ENCODE peak calls at places on chromosomes 5 and 9, in four cellular contexts. Y is cardiac muscle cell, F is OCI-LY7, K is neural progenitor cell. E is an unnamed sample.

GRCh38 chr9:38393128-38393809 is 767 bp downstream of the ALDH1B1 start:
- DNase-seq in K (no peak), Y (peak; percentile 7), F (no peak), E (no peak)

GRCh38 chr5:128015478-128015877 is 68.1 kb upstream of the SLC12A2 start:
- DNase-seq in K (no peak), Y (no peak), F (no peak), E (no peak)

GRCh38 chr5:72955143-72955767 is 586 bp upstream of the FCHO2 start:
- DNase-seq in K (peak; percentile 74), F (no peak), Y (peak; percentile 87), E (peak; percentile 88)

GRCh38 chr5:98214240-98215051 is 559.0 kb upstream of the RGMB start:
- DNase-seq in F (no peak), Y (peak; percentile 25), K (peak; percentile 35), E (peak; percentile 16)

GRCh38 chr5:126742425-126742824 is 34.5 kb upstream of the LMNB1 start:
- DNase-seq in F (no peak), Y (no peak), K (no peak), E (no peak)

GRCh38 chr5:14142202-14142855 is 813 bp upstream of the TRIO start:
- DNase-seq in Y (peak; percentile 60), K (no peak), F (no peak), E (no peak)

GRCh38 chr9:133074111-133074651 is 12.4 kb downstream of the CEL start:
- DNase-seq in K (no peak), F (no peak), Y (peak; percentile 39), E (no peak)

GRCh38 chr5:135878156-135878620 is 17.5 kb downstream of the IL9 start:
- DNase-seq in K (no peak), F (no peak), Y (no peak), E (no peak)

GRCh38 chr5:107857785-107858184 is 187.0 kb upstream of the EFNA5 start:
- DNase-seq in F (no peak), Y (no peak), K (no peak), E (no peak)

GRCh38 chr9:130331061-130331460 is 65.5 kb downstream of the HMCN2 start:
- DNase-seq in Y (no peak), K (no peak), F (no peak), E (no peak)

GRCh38 chr5:17282283-17283120 is 65.1 kb downstream of the BASP1 start:
- DNase-seq in K (no peak), Y (no peak), F (peak; percentile 92), E (no peak)

GRCh38 chr5:54173251-54173650 is 137.1 kb downstream of the ARL15 start:
- DNase-seq in F (no peak), Y (no peak), K (no peak), E (no peak)

GRCh38 chr9:109247228-109247627 is 73.6 kb downstream of the EPB41L4B start:
- DNase-seq in Y (no peak), K (no peak), F (no peak), E (no peak)

GRCh38 chr9:70257512-70257911 is 1.3 kb upstream of the SMC5 start:
- DNase-seq in F (no peak), K (no peak), Y (no peak), E (no peak)
- H3K4me1 ChIP-seq in F (peaks cover 34% of the 10 kb centered on the region), K (peaks cover 17% of the 10 kb centered on the region), Y (peaks cover 25% of the 10 kb centered on the region), E (no peaks in the 10 kb centered on the region)

DNA sequence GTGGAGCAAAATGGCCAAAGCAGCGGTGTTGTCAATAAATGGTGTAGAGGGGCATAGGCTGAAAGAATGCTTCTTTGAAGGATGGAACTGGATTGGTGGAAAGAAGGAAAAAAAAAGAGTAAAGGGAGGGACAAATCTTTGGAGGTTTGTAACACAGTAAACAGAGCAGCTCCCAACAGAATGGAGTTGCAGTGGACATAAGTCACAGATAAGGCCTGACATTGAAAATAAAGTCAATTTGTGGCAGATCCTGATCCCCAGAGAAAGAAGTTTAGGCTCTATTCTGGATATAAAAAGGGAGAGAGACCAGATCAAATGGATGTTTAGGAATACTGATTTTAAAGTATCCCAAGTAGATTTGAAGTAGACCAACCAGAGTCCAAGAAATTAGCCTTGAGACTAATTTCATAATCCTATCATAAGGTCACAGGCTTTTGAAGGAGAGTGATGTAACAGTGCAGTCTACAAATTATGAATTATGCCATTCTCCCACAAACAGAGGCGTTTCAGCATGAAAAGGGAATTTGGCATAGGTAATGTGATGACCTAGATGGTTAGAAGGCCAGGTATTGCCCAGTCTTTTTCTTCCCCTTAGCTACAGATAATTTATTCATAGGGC is 8.9 kb downstream of the ALDH1A1 start:
- DNase-seq in K (no peak), Y (no peak), F (no peak), E (no peak)
- H3K4me1 ChIP-seq in K (no peaks in the 10 kb centered on the region), Y (no peaks in the 10 kb centered on the region), F (no peaks in the 10 kb centered on the region), E (peaks cover 13% of the 10 kb centered on the region)

DNA sequence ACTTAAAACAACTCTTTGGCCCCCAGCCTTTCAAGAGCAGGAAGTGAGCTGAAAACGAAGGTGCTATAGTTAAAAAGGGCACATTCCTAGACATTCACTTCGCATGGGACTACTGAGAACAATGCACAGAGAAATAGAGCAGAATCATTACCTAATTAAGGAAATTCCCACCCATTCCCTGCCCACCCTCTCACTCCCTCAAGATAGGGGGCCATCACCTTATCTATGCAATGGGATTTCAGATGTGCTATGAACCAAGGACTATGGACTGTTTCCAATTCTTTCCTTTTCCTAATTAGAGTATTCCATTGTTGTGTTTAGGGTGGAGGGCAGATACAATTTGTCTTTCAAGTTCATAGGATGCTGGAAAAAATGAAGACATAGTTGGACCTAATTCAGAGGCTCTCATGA is 476.8 kb downstream of the CETN3 start:
- DNase-seq in K (no peak), F (no peak), Y (peak; percentile 32), E (no peak)
- H3K4me1 ChIP-seq in K (peaks cover 26% of the 10 kb centered on the region), F (no peaks in the 10 kb centered on the region), Y (peaks cover 43% of the 10 kb centered on the region), E (peaks cover 17% of the 10 kb centered on the region)

GRCh38 chr9:134401391-134401790 is 75.1 kb downstream of the RXRA start:
- DNase-seq in F (no peak), Y (no peak), K (no peak), E (no peak)
- H3K4me1 ChIP-seq in F (peaks cover 21% of the 10 kb centered on the region), Y (no peaks in the 10 kb centered on the region), K (peaks cover under 1% of the 10 kb centered on the region), E (peaks cover 60% of the 10 kb centered on the region)

GRCh38 chr5:78497573-78498533 is 137.4 kb downstream of the SCAMP1 start:
- DNase-seq in K (no peak), Y (no peak), F (peak; percentile 78), E (no peak)
- H3K4me1 ChIP-seq in K (peaks cover 19% of the 10 kb centered on the region), Y (peaks cover 79% of the 10 kb centered on the region), F (peaks cover 68% of the 10 kb centered on the region), E (peaks cover 56% of the 10 kb centered on the region)

GRCh38 chr5:150302301-150303069 is at the start of gene ARSI:
- DNase-seq in K (peak; percentile 91), F (no peak), Y (peak; percentile 89), E (peak; percentile 39)

GRCh38 chr5:150305577-150305976 is 2.9 kb upstream of the ARSI start:
- DNase-seq in Y (no peak), K (no peak), F (no peak), E (no peak)

GRCh38 chr5:150304481-150305081 is 1.9 kb upstream of the ARSI start:
- DNase-seq in K (no peak), F (no peak), Y (no peak), E (no peak)

GRCh38 chr5:150303070-150303595 is 428 bp upstream of the ARSI start:
- DNase-seq in F (no peak), K (peak; percentile 63), Y (peak; percentile 62), E (no peak)

DNA sequence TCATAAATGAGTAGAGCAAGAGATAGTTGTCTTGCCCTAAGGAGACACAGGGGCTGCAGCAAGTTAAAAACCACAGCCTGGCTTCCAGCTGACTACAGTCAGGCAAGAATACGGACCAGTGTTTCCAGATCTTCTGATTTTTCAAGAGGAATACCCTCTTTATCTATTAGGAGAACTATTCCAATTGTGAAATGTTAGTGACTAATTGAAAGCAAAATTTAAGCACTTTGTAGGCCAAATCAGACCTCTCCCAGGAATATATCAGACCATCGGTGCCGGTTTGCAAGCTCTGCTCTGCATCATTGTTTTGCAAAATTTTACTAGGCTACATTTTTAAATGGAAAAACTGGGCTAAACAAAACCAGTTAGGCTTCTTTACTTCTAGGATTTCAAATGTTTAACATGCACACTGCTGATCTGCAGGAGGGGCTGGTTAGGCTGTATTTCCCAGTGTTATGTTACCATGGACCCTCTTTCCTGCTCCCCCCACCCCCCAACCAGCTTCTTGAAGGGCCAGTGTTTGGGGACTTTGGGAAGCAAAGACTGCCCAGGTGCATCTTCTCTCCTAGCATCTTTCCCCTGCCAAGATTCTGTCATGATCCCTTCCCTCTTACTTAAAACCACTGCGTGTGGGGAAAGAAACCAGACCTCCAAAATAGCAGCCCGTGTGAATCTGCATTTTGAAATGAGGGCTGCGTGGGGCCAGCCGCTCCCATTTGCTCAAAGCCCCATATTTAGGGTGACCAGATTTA is 1.1 kb upstream of the ARSI start:
- DNase-seq in Y (peak; percentile 76), F (no peak), K (no peak), E (no peak)
- H3K4me1 ChIP-seq in Y (peaks cover 12% of the 10 kb centered on the region), F (no peaks in the 10 kb centered on the region), K (peaks cover 50% of the 10 kb centered on the region), E (peaks cover 11% of the 10 kb centered on the region)

GRCh38 chr9:127961166-127961490 is 19.7 kb downstream of the EEIG1 start:
- DNase-seq in F (no peak), Y (no peak), K (no peak), E (peak; percentile 5)

GRCh38 chr9:127960410-127961165 is 20.2 kb downstream of the EEIG1 start:
- DNase-seq in K (peak; percentile 56), F (no peak), Y (no peak), E (peak; percentile 21)

GRCh38 chr9:127961613-127962150 is 19.1 kb downstream of the EEIG1 start:
- DNase-seq in F (no peak), Y (no peak), K (no peak), E (no peak)

GRCh38 chr9:127958728-127959127 is 21.1 kb upstream of the DPM2 start:
- DNase-seq in Y (no peak), K (no peak), F (no peak), E (no peak)

GRCh38 chr9:127959841-127960409 is 20.9 kb downstream of the EEIG1 start:
- DNase-seq in Y (no peak), K (no peak), F (no peak), E (no peak)
- H3K4me1 ChIP-seq in Y (peaks cover 20% of the 10 kb centered on the region), K (peaks cover 12% of the 10 kb centered on the region), F (peaks cover 52% of the 10 kb centered on the region), E (peaks cover 59% of the 10 kb centered on the region)